ENCODE peak calls at places on chromosomes 5 and 9, in seven cellular contexts. W is AML-193, F is HEK293T, S is NB4, V is iris pigment epithelial cell, Q is cerebellar cortex, P is RWPE1. X is an unnamed sample.

GRCh38 chr5:132979367-132979935 is 16.0 kb upstream of the AFF4 start:
- DNase-seq in P (peak; percentile 63), Q (no peak), S (peak; percentile 55), V (peak; percentile 66), W (peak; percentile 5), F (no peak), X (no peak)

GRCh38 chr9:80117031-80117430 is 545.3 kb downstream of the TLE4 start:
- DNase-seq in S (no peak), V (no peak), Q (no peak), F (no peak), P (no peak), W (no peak), X (no peak)

GRCh38 chr9:36731576-36731975 is 158.9 kb downstream of the MELK start:
- DNase-seq in Q (no peak), W (no peak), S (peak; percentile 44), P (no peak), V (no peak), F (no peak), X (no peak)

GRCh38 chr5:138726848-138727247 is 26.4 kb upstream of the CTNNA1 start:
- DNase-seq in Q (no peak), V (no peak), P (no peak), S (no peak), F (no peak), W (no peak), X (no peak)

GRCh38 chr9:97510797-97511761 is 9.6 kb downstream of the TMOD1 start:
- DNase-seq in P (no peak), S (no peak), W (no peak), F (no peak), V (peak; percentile 69), Q (no peak), X (no peak)

GRCh38 chr9:35981704-35982103 is 23.8 kb upstream of the OR2S2 start:
- DNase-seq in Q (no peak), S (no peak), F (no peak), P (no peak), W (no peak), V (no peak), X (no peak)

GRCh38 chr5:142287096-142287972 is 37.5 kb downstream of the SPRY4 start:
- DNase-seq in P (no peak), V (no peak), W (no peak), F (no peak), Q (no peak), S (no peak), X (no peak)

GRCh38 chr9:15735083-15735974 is 182.5 kb downstream of the CCDC171 start:
- DNase-seq in S (no peak), W (no peak), V (peak; percentile 96), Q (no peak), P (peak; percentile 83), F (no peak), X (peak; percentile 7)

GRCh38 chr9:134814598-134815215 is 65.9 kb upstream of the FCN2 start:
- DNase-seq in Q (no peak), P (peak; percentile 82), W (no peak), S (no peak), V (peak; percentile 43), F (no peak), X (no peak)

GRCh38 chr9:137002646-137003041 is 6.3 kb upstream of the CLIC3 start:
- DNase-seq in Q (no peak), W (no peak), F (no peak), V (no peak), S (no peak), P (no peak), X (no peak)

GRCh38 chr9:127166651-127167524 is 44.5 kb upstream of the ANGPTL2 start:
- DNase-seq in W (no peak), F (no peak), Q (no peak), S (peak; percentile 94), V (peak; percentile 12), P (peak; percentile 98), X (peak; percentile 34)

GRCh38 chr9:5488616-5489015 is 21.7 kb upstream of the PDCD1LG2 start:
- DNase-seq in P (no peak), V (peak; percentile 40), W (no peak), Q (no peak), S (no peak), F (no peak), X (no peak)

GRCh38 chr5:38468202-38468656 is 88.2 kb downstream of the LIFR start:
- DNase-seq in Q (no peak), F (no peak), P (peak; percentile 95), V (peak; percentile 98), S (no peak), W (no peak), X (no peak)

GRCh38 chr9:109914280-109915027 is 134.5 kb downstream of the PALM2AKAP2 start:
- DNase-seq in Q (no peak), W (no peak), P (no peak), S (no peak), F (no peak), V (peak; percentile 95), X (no peak)

GRCh38 chr9:134709512-134710270 is 68.1 kb downstream of the COL5A1 start:
- DNase-seq in P (no peak), S (no peak), F (no peak), W (no peak), Q (no peak), V (peak; percentile 32), X (no peak)

GRCh38 chr5:78610163-78610583 is 38.4 kb downstream of the LHFPL2 start:
- DNase-seq in F (no peak), V (peak; percentile 56), Q (no peak), S (no peak), P (no peak), W (no peak), X (no peak)

GRCh38 chr5:178544166-178544834 is 45.9 kb downstream of the COL23A1 start:
- DNase-seq in S (no peak), F (no peak), Q (no peak), P (no peak), W (no peak), V (no peak), X (no peak)

GRCh38 chr9:124505901-124506346 is 1.3 kb downstream of the NR5A1 start:
- DNase-seq in W (no peak), S (no peak), P (no peak), F (no peak), V (no peak), Q (no peak), X (no peak)

GRCh38 chr9:91419222-91420191 is 4.1 kb downstream of the NFIL3 start:
- DNase-seq in W (peak; percentile 98), S (peak; percentile 96), F (no peak), Q (no peak), P (peak; percentile 86), V (peak; percentile 98), X (peak; percentile 71)

GRCh38 chr9:18393340-18394130 is 80.4 kb upstream of the ADAMTSL1 start:
- DNase-seq in F (peak; percentile 32), W (no peak), Q (peak; percentile 33), S (peak; percentile 29), V (peak; percentile 98), P (peak; percentile 82), X (peak; percentile 76)

GRCh38 chr5:127112347-127112864 is 39.1 kb upstream of the C5orf63 start:
- DNase-seq in S (no peak), V (peak; percentile 82), Q (no peak), F (no peak), P (no peak), W (no peak), X (no peak)

GRCh38 chr9:121191235-121191634 is 10.4 kb downstream of the RAB14 start:
- DNase-seq in F (no peak), P (no peak), Q (no peak), W (no peak), V (no peak), S (no peak), X (no peak)

GRCh38 chr9:90432951-90433350 is 209.7 kb downstream of the DIRAS2 start:
- DNase-seq in V (no peak), P (no peak), Q (peak; percentile 68), W (no peak), F (no peak), S (no peak), X (peak; percentile 15)

GRCh38 chr5:113487779-113488644 is at the start of gene MCC:
- DNase-seq in S (peak; percentile 16), F (peak; percentile 85), V (peak; percentile 93), W (no peak), P (peak; percentile 82), Q (peak; percentile 12), X (peak; percentile 94)

GRCh38 chr5:170751631-170752030 is 31.9 kb upstream of the GABRP start:
- DNase-seq in F (no peak), S (no peak), V (no peak), W (no peak), Q (no peak), P (no peak), X (no peak)

GRCh38 chr9:92607088-92607487 is 62.8 kb downstream of the IPPK start:
- DNase-seq in P (no peak), W (no peak), S (no peak), F (no peak), V (peak; percentile 79), Q (peak; percentile 29), X (no peak)

GRCh38 chr5:111869681-111870080 is 112.7 kb upstream of the NREP start:
- DNase-seq in P (no peak), S (no peak), Q (no peak), V (peak; percentile 47), F (no peak), W (no peak), X (no peak)

GRCh38 chr5:58069846-58070245 is 390.0 kb downstream of the PLK2 start:
- DNase-seq in P (no peak), V (no peak), F (no peak), W (no peak), S (no peak), Q (no peak), X (peak; percentile 37)

GRCh38 chr5:65076251-65076869 is 307.6 kb downstream of the CWC27 start:
- DNase-seq in S (peak; percentile 67), Q (peak; percentile 41), P (peak; percentile 51), V (peak; percentile 69), F (peak; percentile 59), W (peak; percentile 88), X (peak; percentile 31)

GRCh38 chr9:121954477-121955175 is 138.5 kb downstream of the TTLL11 start:
- DNase-seq in F (no peak), P (no peak), S (no peak), W (no peak), V (peak; percentile 92), Q (peak; percentile 47), X (no peak)

GRCh38 chr5:118726891-118727290 is 261.5 kb downstream of the DTWD2 start:
- DNase-seq in S (no peak), W (no peak), Q (no peak), P (no peak), V (no peak), F (no peak), X (no peak)

GRCh38 chr9:86405926-86406325 is 51.7 kb upstream of the TUT7 start:
- DNase-seq in S (peak; percentile 9), V (peak; percentile 94), F (no peak), P (peak; percentile 88), W (no peak), Q (no peak), X (no peak)

GRCh38 chr9:81374459-81374858 is 314.9 kb downstream of the TLE1 start:
- DNase-seq in P (no peak), S (no peak), W (no peak), V (no peak), Q (no peak), F (no peak), X (no peak)

GRCh38 chr5:7976411-7977190 is 107.7 kb downstream of the MTRR start:
- DNase-seq in P (no peak), V (no peak), W (no peak), F (no peak), Q (no peak), S (no peak), X (no peak)

GRCh38 chr9:114452219-114453169 is 52.8 kb downstream of the WHRN start:
- DNase-seq in F (no peak), S (no peak), Q (peak; percentile 59), V (no peak), P (no peak), W (no peak), X (no peak)